ENCODE peak calls at places on chromosomes 1 and 21, in nine cellular contexts. J, N, B, D, F, S, I, L and U are unnamed samples.

GRCh38 chr1:101408212-101409042 is 171.6 kb downstream of the S1PR1 start:
- DNase-seq in D (no peak), F (no peak), I (no peak), N (no peak), S (no peak), L (no peak), J (no peak), B (no peak), U (no peak)

GRCh38 chr1:154614887-154615286 is 6.9 kb upstream of the ADAR start:
- DNase-seq in L (no peak), B (no peak), F (no peak), J (no peak), S (no peak), N (no peak), I (no peak), D (peak), U (no peak)

GRCh38 chr21:31476551-31477120 is 132.6 kb upstream of the TIAM1 start:
- DNase-seq in B (no peak), S (no peak), F (no peak), I (no peak), D (no peak), N (no peak), L (no peak), J (no peak), U (no peak)

GRCh38 chr1:170556910-170557309 is 24.9 kb downstream of the GORAB start:
- DNase-seq in L (no peak), S (no peak), J (no peak), F (no peak), D (no peak), N (no peak), I (no peak), B (no peak), U (no peak)

GRCh38 chr1:181969902-181970301 is 91.6 kb downstream of the ZNF648 start:
- DNase-seq in J (no peak), N (no peak), D (no peak), F (no peak), L (no peak), B (no peak), S (no peak), I (no peak), U (no peak)

GRCh38 chr1:91129017-91129416 is 107.2 kb upstream of the ZNF644 start:
- DNase-seq in N (no peak), F (no peak), B (no peak), D (no peak), S (no peak), I (no peak), L (no peak), J (no peak), U (no peak)

GRCh38 chr1:211932581-211933010 is 102.0 kb upstream of the LPGAT1 start:
- DNase-seq in B (no peak), N (no peak), L (no peak), D (no peak), S (no peak), J (no peak), I (no peak), F (no peak), U (peak)

GRCh38 chr1:48677306-48678287 is 99.1 kb downstream of the BEND5 start:
- DNase-seq in S (peak), L (peak), B (peak), I (peak), F (no peak), J (peak), N (peak), D (peak), U (peak)

GRCh38 chr1:218048828-218049227 is 236.3 kb upstream of the RRP15 start:
- DNase-seq in J (no peak), F (no peak), D (no peak), L (no peak), N (no peak), I (no peak), B (no peak), S (no peak), U (no peak)

GRCh38 chr1:30718091-30718635 is 5.2 kb downstream of the MATN1 start:
- DNase-seq in S (peak), L (peak), B (peak), J (peak), D (peak), I (peak), N (peak), F (peak), U (peak)